ENCODE peak calls at places on chromosomes 11 and 22, in nine cellular contexts. W is PC-3, I is RKO, Z is body of pancreas, S is renal cortical epithelial cell, J is cardiac fibroblast, P is heart left ventricle, A is ACHN, M is EL. U is an unnamed sample.

GRCh38 chr11:112588252-112588668 is 327.6 kb upstream of the PLET1 start:
- DNase-seq in W (peak), I (peak), Z (peak), S (peak), J (peak), P (peak), A (peak), M (peak), U (peak)

GRCh38 chr11:35593143-35593542 is 25.1 kb upstream of the FJX1 start:
- DNase-seq in W (peak), I (no peak), Z (no peak), S (peak), J (peak), P (no peak), A (peak), M (peak), U (peak)

GRCh38 chr11:90288207-90288821 is 65.5 kb upstream of the CHORDC1 start:
- DNase-seq in W (peak), I (peak), Z (no peak), S (peak), J (peak), P (no peak), A (peak), M (peak), U (peak)

GRCh38 chr11:63020671-63021255 is 5.1 kb upstream of the SLC22A8 start:
- DNase-seq in W (peak), I (no peak), Z (no peak), S (no peak), J (no peak), P (no peak), A (no peak), M (peak), U (no peak)

GRCh38 chr11:102276302-102277182 is 40.7 kb upstream of the BIRC3 start:
- DNase-seq in W (no peak), I (no peak), Z (no peak), S (peak), J (no peak), P (no peak), A (no peak), M (peak), U (peak)

GRCh38 chr11:19849107-19849789 is 136.6 kb downstream of the NAV2 start:
- DNase-seq in W (no peak), I (no peak), Z (peak), S (no peak), J (no peak), P (no peak), A (no peak), M (no peak), U (peak)

GRCh38 chr11:67351275-67352005 is 1.9 kb downstream of the POLD4 start:
- DNase-seq in W (peak), I (peak), Z (peak), S (peak), J (peak), P (no peak), A (peak), M (peak), U (peak)

GRCh38 chr22:31575190-31575589 is 78.9 kb downstream of the SFI1 start:
- DNase-seq in W (no peak), I (no peak), Z (no peak), S (no peak), J (no peak), P (no peak), A (no peak), M (no peak), U (no peak)

GRCh38 chr22:32985899-32986772 is 72.0 kb downstream of the SYN3 start:
- DNase-seq in W (peak), I (peak), Z (peak), S (peak), J (peak), P (peak), A (peak), M (peak), U (peak)

GRCh38 chr22:21051836-21052400 is 6.2 kb downstream of the LRRC74B start:
- DNase-seq in W (no peak), I (no peak), Z (no peak), S (no peak), J (no peak), P (no peak), A (no peak), M (peak), U (peak)

GRCh38 chr11:119025978-119026766 is 4.5 kb downstream of the SLC37A4 start:
- DNase-seq in W (no peak), I (no peak), Z (no peak), S (no peak), J (no peak), P (no peak), A (no peak), M (no peak), U (no peak)

GRCh38 chr22:47151490-47151889 is 389.0 kb downstream of the TBC1D22A start:
- DNase-seq in W (peak), I (no peak), Z (no peak), S (peak), J (peak), P (no peak), A (peak), M (peak), U (no peak)

GRCh38 chr11:109981028-109981636 is 112.1 kb upstream of the ZC3H12C start:
- DNase-seq in W (no peak), I (no peak), Z (no peak), S (no peak), J (no peak), P (no peak), A (no peak), M (no peak), U (no peak)

GRCh38 chr11:103898065-103898464 is 138.4 kb upstream of the DDI1 start:
- DNase-seq in W (no peak), I (no peak), Z (no peak), S (no peak), J (no peak), P (no peak), A (no peak), M (no peak), U (no peak)

GRCh38 chr22:21642584-21643448 is 714 bp downstream of the SDF2L1 start:
- DNase-seq in W (peak), I (peak), Z (peak), S (peak), J (peak), P (no peak), A (peak), M (peak), U (peak)

GRCh38 chr22:46545041-46545796 is 7.8 kb upstream of the CELSR1 start:
- DNase-seq in W (peak), I (no peak), Z (no peak), S (no peak), J (no peak), P (no peak), A (no peak), M (no peak), U (no peak)

GRCh38 chr11:124867700-124868099 is 2.5 kb downstream of the ROBO3 start:
- DNase-seq in W (peak), I (no peak), Z (no peak), S (peak), J (peak), P (no peak), A (peak), M (peak), U (peak)

GRCh38 chr11:70826950-70827349 is 425.4 kb downstream of the SHANK2 start:
- DNase-seq in W (no peak), I (no peak), Z (no peak), S (no peak), J (no peak), P (no peak), A (no peak), M (no peak), U (no peak)

GRCh38 chr22:27842994-27843431 is 41.5 kb upstream of the MN1 start:
- DNase-seq in W (no peak), I (no peak), Z (no peak), S (no peak), J (no peak), P (no peak), A (no peak), M (no peak), U (peak)

GRCh38 chr11:42172441-42172840 is 713.0 kb upstream of the LRRC4C start:
- DNase-seq in W (no peak), I (no peak), Z (no peak), S (no peak), J (no peak), P (no peak), A (no peak), M (no peak), U (no peak)

GRCh38 chr11:111549196-111549868 is 8.8 kb downstream of the LAYN start:
- DNase-seq in W (no peak), I (no peak), Z (no peak), S (no peak), J (no peak), P (no peak), A (no peak), M (no peak), U (no peak)

GRCh38 chr22:20016734-20017621 is at the start of gene ARVCF:
- DNase-seq in W (peak), I (peak), Z (peak), S (peak), J (peak), P (peak), A (peak), M (peak), U (peak)

GRCh38 chr22:32411829-32412592 is at the start of gene RTCB:
- DNase-seq in W (peak), I (peak), Z (peak), S (peak), J (peak), P (peak), A (peak), M (peak), U (peak)

GRCh38 chr22:46388647-46389046 is 53.1 kb downstream of the TRMU start:
- DNase-seq in W (no peak), I (no peak), Z (no peak), S (no peak), J (no peak), P (no peak), A (no peak), M (no peak), U (no peak)

GRCh38 chr11:113274708-113275582 is 39.4 kb upstream of the TTC12 start:
- DNase-seq in W (peak), I (peak), Z (no peak), S (no peak), J (no peak), P (no peak), A (no peak), M (no peak), U (no peak)

GRCh38 chr11:77449060-77449521 is 24.8 kb downstream of the PAK1 start:
- DNase-seq in W (no peak), I (no peak), Z (no peak), S (no peak), J (no peak), P (no peak), A (no peak), M (no peak), U (no peak)

GRCh38 chr22:45885941-45886395 is 91.0 kb downstream of the WNT7B start:
- DNase-seq in W (no peak), I (no peak), Z (peak), S (no peak), J (no peak), P (no peak), A (no peak), M (no peak), U (no peak)

GRCh38 chr11:88043149-88043548 is 132.1 kb downstream of the RAB38 start:
- DNase-seq in W (no peak), I (no peak), Z (no peak), S (no peak), J (no peak), P (no peak), A (no peak), M (no peak), U (no peak)

GRCh38 chr22:40432625-40433024 is 62.2 kb downstream of the SGSM3 start:
- DNase-seq in W (no peak), I (no peak), Z (no peak), S (no peak), J (no peak), P (no peak), A (no peak), M (no peak), U (no peak)

GRCh38 chr11:123569387-123569786 is 85.0 kb downstream of the SCN3B start:
- DNase-seq in W (no peak), I (no peak), Z (no peak), S (no peak), J (no peak), P (no peak), A (no peak), M (no peak), U (no peak)

GRCh38 chr11:85974126-85974525 is 94.8 kb downstream of the PICALM start:
- DNase-seq in W (no peak), I (no peak), Z (no peak), S (no peak), J (peak), P (no peak), A (no peak), M (no peak), U (no peak)

GRCh38 chr11:79461144-79461543 is 20.3 kb upstream of the TENM4 start:
- DNase-seq in W (peak), I (peak), Z (no peak), S (peak), J (peak), P (peak), A (peak), M (peak), U (peak)

GRCh38 chr22:17135153-17135760 is 14.1 kb upstream of the TMEM121B start:
- DNase-seq in W (no peak), I (no peak), Z (no peak), S (no peak), J (no peak), P (no peak), A (no peak), M (no peak), U (no peak)

GRCh38 chr11:6663794-6664478 is 8.3 kb upstream of the DCHS1 start:
- DNase-seq in W (no peak), I (no peak), Z (no peak), S (no peak), J (no peak), P (no peak), A (no peak), M (no peak), U (no peak)

GRCh38 chr11:41201156-41201555 is 258.3 kb downstream of the LRRC4C start:
- DNase-seq in W (peak), I (peak), Z (no peak), S (peak), J (peak), P (no peak), A (peak), M (peak), U (no peak)

GRCh38 chr11:97729546-97730272 is 1291.0 kb upstream of the CNTN5 start:
- DNase-seq in W (no peak), I (no peak), Z (no peak), S (no peak), J (peak), P (no peak), A (no peak), M (no peak), U (no peak)